ENCODE peak calls at places on chromosomes 4 and X, in nine cellular contexts. H is transverse colon, D is nephron progenitor cell, Y is psoas muscle, X is cardiac muscle cell, L is heart left ventricle, U is mucosa of descending colon, T is CD14-positive monocyte, J is lower lobe of right lung. F is an unnamed sample.

GRCh38 chr4:2295535-2296442 is 33.9 kb upstream of the MXD4 start:
- DNase-seq in H (no peak), D (no peak), Y (no peak), X (no peak), L (no peak), U (no peak), T (no peak), J (no peak), F (no peak)

GRCh38 chrX:1029494-1029893 is 183.0 kb downstream of the CRLF2 start:
- DNase-seq in H (no peak), D (no peak), Y (no peak), X (no peak), L (no peak), U (no peak), T (no peak), J (no peak), F (no peak)

GRCh38 chr4:185304944-185305690 is 90.6 kb downstream of the LRP2BP start:
- DNase-seq in H (peak), D (no peak), Y (no peak), X (peak), L (no peak), U (peak), T (no peak), J (peak), F (peak)

GRCh38 chr4:15918484-15919129 is 19.9 kb downstream of the FGFBP1 start:
- DNase-seq in H (peak), D (no peak), Y (no peak), X (no peak), L (no peak), U (peak), T (no peak), J (peak), F (no peak)

GRCh38 chr4:87390931-87391782 is at the start of gene HSD17B11:
- DNase-seq in H (peak), D (peak), Y (peak), X (peak), L (peak), U (peak), T (peak), J (peak), F (peak)

GRCh38 chr4:7672601-7673000 is 237.9 kb upstream of the PSAPL1 start:
- DNase-seq in H (no peak), D (no peak), Y (no peak), X (no peak), L (no peak), U (no peak), T (no peak), J (no peak), F (no peak)

GRCh38 chr4:7514789-7515188 is 80.1 kb upstream of the PSAPL1 start:
- DNase-seq in H (no peak), D (no peak), Y (no peak), X (no peak), L (no peak), U (no peak), T (no peak), J (no peak), F (no peak)

GRCh38 chrX:40439625-40440532 is 140.9 kb upstream of the ATP6AP2 start:
- DNase-seq in H (no peak), D (no peak), Y (no peak), X (no peak), L (no peak), U (no peak), T (no peak), J (no peak), F (no peak)

GRCh38 chr4:87097075-87097474 is 123.3 kb downstream of the KLHL8 start:
- DNase-seq in H (peak), D (no peak), Y (no peak), X (no peak), L (no peak), U (no peak), T (no peak), J (no peak), F (peak)

GRCh38 chr4:76211769-76212168 is 1.9 kb downstream of the SCARB2 start:
- DNase-seq in H (no peak), D (no peak), Y (no peak), X (no peak), L (no peak), U (no peak), T (no peak), J (no peak), F (no peak)

GRCh38 chr4:106365613-106366012 is 3.0 kb downstream of the GIMD1 start:
- DNase-seq in H (no peak), D (no peak), Y (no peak), X (peak), L (no peak), U (no peak), T (no peak), J (no peak), F (no peak)

GRCh38 chr4:81207793-81208192 is 7.2 kb downstream of the PRKG2 start:
- DNase-seq in H (no peak), D (no peak), Y (no peak), X (peak), L (no peak), U (no peak), T (no peak), J (no peak), F (no peak)

GRCh38 chr4:80911458-80911857 is 119.0 kb upstream of the BMP3 start:
- DNase-seq in H (no peak), D (no peak), Y (no peak), X (no peak), L (no peak), U (no peak), T (no peak), J (no peak), F (no peak)

GRCh38 chr4:149719357-149719756 is 96.3 kb downstream of the IQCM start:
- DNase-seq in H (no peak), D (no peak), Y (no peak), X (no peak), L (no peak), U (no peak), T (no peak), J (no peak), F (no peak)

GRCh38 chr4:155666701-155667537 is at the start of gene GUCY1A1:
- DNase-seq in H (peak), D (peak), Y (peak), X (peak), L (peak), U (peak), T (no peak), J (peak), F (peak)

GRCh38 chrX:107710617-107711391 is 64.8 kb downstream of the TSC22D3 start:
- DNase-seq in H (peak), D (no peak), Y (no peak), X (peak), L (no peak), U (no peak), T (peak), J (no peak), F (no peak)

GRCh38 chr4:185254434-185254833 is 45.0 kb downstream of the SNX25 start:
- DNase-seq in H (no peak), D (no peak), Y (no peak), X (peak), L (no peak), U (no peak), T (no peak), J (no peak), F (no peak)

GRCh38 chrX:143642426-143642825 is 6.5 kb upstream of the SLITRK4 start:
- DNase-seq in H (no peak), D (no peak), Y (no peak), X (no peak), L (no peak), U (no peak), T (no peak), J (no peak), F (no peak)

GRCh38 chr4:184544711-184545409 is 70.5 kb upstream of the IRF2 start:
- DNase-seq in H (no peak), D (no peak), Y (no peak), X (no peak), L (no peak), U (no peak), T (no peak), J (no peak), F (no peak)

GRCh38 chrX:13468096-13468495 is 101.3 kb upstream of the EGFL6 start:
- DNase-seq in H (no peak), D (no peak), Y (no peak), X (no peak), L (no peak), U (no peak), T (no peak), J (no peak), F (no peak)

GRCh38 chrX:16258936-16259335 is 91.7 kb downstream of the MAGEB17 start:
- DNase-seq in H (no peak), D (no peak), Y (no peak), X (no peak), L (no peak), U (no peak), T (no peak), J (no peak), F (no peak)

GRCh38 chr4:87865960-87866598 is 33.3 kb downstream of the MEPE start:
- DNase-seq in H (no peak), D (no peak), Y (no peak), X (no peak), L (no peak), U (no peak), T (no peak), J (no peak), F (no peak)

GRCh38 chrX:155148724-155149537 is 67.3 kb upstream of the VBP1 start:
- DNase-seq in H (peak), D (peak), Y (no peak), X (peak), L (no peak), U (no peak), T (no peak), J (no peak), F (peak)

GRCh38 chrX:41152221-41152620 is 67.0 kb downstream of the USP9X start:
- DNase-seq in H (no peak), D (no peak), Y (no peak), X (no peak), L (no peak), U (no peak), T (no peak), J (no peak), F (no peak)

GRCh38 chrX:16711219-16712115 is 1.0 kb downstream of the CTPS2 start:
- DNase-seq in H (no peak), D (no peak), Y (peak), X (no peak), L (peak), U (peak), T (no peak), J (no peak), F (no peak)

GRCh38 chr4:87121332-87122065 is 98.9 kb downstream of the KLHL8 start:
- DNase-seq in H (no peak), D (no peak), Y (no peak), X (peak), L (no peak), U (no peak), T (no peak), J (no peak), F (no peak)

GRCh38 chr4:1544861-1545275 is 138.6 kb upstream of the NKX1-1 start:
- DNase-seq in H (peak), D (no peak), Y (peak), X (no peak), L (peak), U (peak), T (no peak), J (no peak), F (no peak)

GRCh38 chr4:140865830-140866229 is 109.6 kb upstream of the TBC1D9 start:
- DNase-seq in H (no peak), D (no peak), Y (no peak), X (no peak), L (no peak), U (no peak), T (no peak), J (no peak), F (no peak)

GRCh38 chr4:67549123-67549522 is 3.8 kb upstream of the CENPC start:
- DNase-seq in H (no peak), D (no peak), Y (no peak), X (peak), L (no peak), U (no peak), T (no peak), J (no peak), F (no peak)

GRCh38 chrX:15493118-15494082 is at the start of gene PIR:
- DNase-seq in H (peak), D (peak), Y (peak), X (peak), L (peak), U (peak), T (peak), J (peak), F (peak)

GRCh38 chr4:22539251-22539650 is 23.4 kb upstream of the ADGRA3 start:
- DNase-seq in H (no peak), D (no peak), Y (no peak), X (no peak), L (no peak), U (no peak), T (no peak), J (no peak), F (no peak)

GRCh38 chr4:182922551-182923284 is 5.5 kb upstream of the DCTD start:
- DNase-seq in H (no peak), D (no peak), Y (no peak), X (peak), L (no peak), U (no peak), T (no peak), J (no peak), F (no peak)

GRCh38 chr4:8559524-8560264 is 20.5 kb upstream of the GPR78 start:
- DNase-seq in H (no peak), D (no peak), Y (no peak), X (no peak), L (no peak), U (no peak), T (no peak), J (no peak), F (no peak)

GRCh38 chr4:78650106-78651021 is 98.8 kb downstream of the ANXA3 start:
- DNase-seq in H (no peak), D (no peak), Y (no peak), X (peak), L (no peak), U (no peak), T (no peak), J (no peak), F (no peak)

GRCh38 chrX:13607356-13607995 is 38.1 kb downstream of the EGFL6 start:
- DNase-seq in H (no peak), D (no peak), Y (no peak), X (no peak), L (no peak), U (no peak), T (no peak), J (no peak), F (no peak)

GRCh38 chr4:7422098-7422897 is 12.4 kb downstream of the PSAPL1 start:
- DNase-seq in H (peak), D (no peak), Y (no peak), X (no peak), L (no peak), U (no peak), T (peak), J (peak), F (no peak)

GRCh38 chr4:173536808-173537429 is 6.9 kb upstream of the HAND2 start:
- DNase-seq in H (no peak), D (peak), Y (no peak), X (no peak), L (peak), U (no peak), T (no peak), J (no peak), F (peak)
- TF ChIP-seq CTCF in H (peak), D (peak), Y (no peak), X (no peak), L (peak), U (no peak), T (no peak), J (no peak), F (peak)

GRCh38 chrX:10617186-10617963 is 3.0 kb downstream of the MID1 start:
- DNase-seq in H (no peak), D (no peak), Y (no peak), X (no peak), L (no peak), U (no peak), T (no peak), J (no peak), F (no peak)

GRCh38 chrX:10618911-10619310 is 1.5 kb downstream of the MID1 start:
- DNase-seq in H (no peak), D (peak), Y (no peak), X (peak), L (no peak), U (peak), T (no peak), J (no peak), F (no peak)

GRCh38 chrX:10615931-10616780 is 4.2 kb downstream of the MID1 start:
- DNase-seq in H (peak), D (peak), Y (no peak), X (peak), L (peak), U (no peak), T (no peak), J (no peak), F (peak)

GRCh38 chrX:10619311-10620015 is 922 bp downstream of the MID1 start:
- DNase-seq in H (no peak), D (no peak), Y (no peak), X (peak), L (no peak), U (no peak), T (no peak), J (no peak), F (no peak)

DNA sequence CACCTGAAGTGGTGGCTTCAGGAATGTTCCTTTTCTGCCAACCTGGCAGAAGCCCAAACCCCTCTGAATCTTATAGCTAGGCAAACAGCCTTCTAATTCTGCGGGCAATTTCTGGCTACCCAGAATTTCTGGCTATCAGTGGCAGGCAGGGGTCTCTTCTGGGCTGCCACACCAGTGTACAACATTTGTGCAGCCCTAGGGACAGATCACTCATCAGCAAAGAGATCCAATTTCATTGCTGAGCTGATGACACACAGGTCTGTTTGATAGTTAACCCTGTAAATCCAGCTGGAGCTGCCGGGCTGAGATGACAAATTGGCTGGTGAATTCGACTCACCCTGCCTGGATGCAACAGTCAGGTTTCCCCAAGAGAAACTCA is 2.4 kb downstream of the MID1 start:
- DNase-seq in H (no peak), D (peak), Y (no peak), X (no peak), L (no peak), U (no peak), T (no peak), J (no peak), F (no peak)
- TF ChIP-seq CTCF in H (no peak), D (no peak), Y (no peak), X (no peak), L (no peak), U (no peak), T (no peak), J (no peak), F (no peak)

GRCh38 chrX:88613338-88613737 is 133.7 kb upstream of the CPXCR1 start:
- DNase-seq in H (no peak), D (peak), Y (no peak), X (peak), L (no peak), U (no peak), T (no peak), J (no peak), F (peak)
- TF ChIP-seq CTCF in H (no peak), D (peak), Y (peak), X (peak), L (peak), U (no peak), T (no peak), J (peak), F (peak)

GRCh38 chr4:26218677-26219181 is 102.1 kb upstream of the RBPJ start:
- DNase-seq in H (no peak), D (no peak), Y (no peak), X (no peak), L (no peak), U (no peak), T (no peak), J (no peak), F (no peak)

GRCh38 chr4:26219206-26219605 is 101.6 kb upstream of the RBPJ start:
- DNase-seq in H (no peak), D (no peak), Y (no peak), X (no peak), L (no peak), U (no peak), T (no peak), J (no peak), F (no peak)

GRCh38 chr4:26226978-26227377 is 93.8 kb upstream of the RBPJ start:
- DNase-seq in H (no peak), D (peak), Y (no peak), X (no peak), L (no peak), U (no peak), T (no peak), J (no peak), F (no peak)

GRCh38 chr4:26220704-26221103 is 100.1 kb upstream of the RBPJ start:
- DNase-seq in H (no peak), D (no peak), Y (no peak), X (peak), L (no peak), U (no peak), T (no peak), J (no peak), F (no peak)

DNA sequence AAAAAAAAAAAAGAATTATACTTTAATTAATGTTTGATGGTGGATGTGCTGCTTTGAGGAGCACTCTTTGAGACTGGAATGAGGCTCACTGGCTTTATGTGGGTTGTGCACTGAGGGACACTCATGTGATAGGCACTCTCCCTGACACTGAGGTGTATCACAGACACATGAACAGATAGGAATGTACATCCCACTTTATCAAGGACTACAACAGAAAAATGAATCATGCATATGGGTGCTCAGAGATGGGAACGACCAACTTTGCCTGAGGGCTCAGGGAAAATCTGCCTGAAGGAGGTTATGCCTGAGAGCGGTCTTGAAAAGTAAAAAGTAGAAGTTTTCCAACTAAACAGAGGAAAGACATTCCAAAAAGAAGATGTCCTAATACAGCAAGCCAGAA is 97.7 kb upstream of the RBPJ start:
- DNase-seq in H (no peak), D (no peak), Y (no peak), X (no peak), L (no peak), U (no peak), T (no peak), J (no peak), F (no peak)
- TF ChIP-seq CTCF in H (no peak), D (no peak), Y (no peak), X (no peak), L (no peak), U (no peak), T (no peak), J (no peak), F (no peak)

DNA sequence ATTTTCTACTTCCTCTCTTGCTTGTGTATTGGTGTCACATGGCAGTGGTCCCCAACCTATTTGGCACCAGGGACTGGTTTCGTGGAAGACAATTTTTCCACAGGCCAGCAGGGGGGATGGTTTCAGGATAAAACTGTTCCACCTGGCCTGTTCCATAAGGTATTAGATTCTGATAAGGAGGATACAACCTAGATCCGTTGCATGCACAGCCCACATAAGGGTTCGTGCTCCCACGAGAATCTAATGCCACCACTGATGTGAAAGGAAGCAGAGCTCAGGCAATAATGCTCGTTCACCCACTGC is 38.3 kb downstream of the SEC31A start:
- DNase-seq in H (no peak), D (no peak), Y (no peak), X (no peak), L (no peak), U (no peak), T (no peak), J (no peak), F (no peak)
- TF ChIP-seq CTCF in H (no peak), D (no peak), Y (no peak), X (no peak), L (no peak), U (no peak), T (no peak), J (no peak), F (no peak)

F was measured in endothelial cell.